ENCODE peak calls at places on chromosomes 16 and 17, in eight cellular contexts. One of them, this sample, is unnamed.

GRCh38 chr17:9256944-9257629 is 235.8 kb downstream of the NTN1 start:
- DNase-seq in dorsolateral prefrontal cortex: no peak
- DNase-seq in uterus: no peak
- DNase-seq in choroid plexus epithelial cell: no peak
- DNase-seq in AG10803: peak
- DNase-seq in A673: no peak
- DNase-seq in left lobe of liver: no peak
- DNase-seq in H9: no peak
- DNase-seq in this sample: peak

GRCh38 chr17:49703557-49704277 is 4.0 kb downstream of the SLC35B1 start:
- DNase-seq in left lobe of liver: peak
- DNase-seq in A673: peak
- DNase-seq in AG10803: peak
- DNase-seq in uterus: no peak
- DNase-seq in H9: peak
- DNase-seq in choroid plexus epithelial cell: peak
- DNase-seq in dorsolateral prefrontal cortex: no peak
- DNase-seq in this sample: peak

GRCh38 chr17:1147664-1148063 is 32.1 kb downstream of the ABR start:
- DNase-seq in A673: peak
- DNase-seq in choroid plexus epithelial cell: peak
- DNase-seq in H9: peak
- DNase-seq in uterus: no peak
- DNase-seq in left lobe of liver: no peak
- DNase-seq in dorsolateral prefrontal cortex: no peak
- DNase-seq in AG10803: peak
- DNase-seq in this sample: peak

GRCh38 chr17:29918922-29919856 is 10.8 kb downstream of the SSH2 start:
- DNase-seq in choroid plexus epithelial cell: peak
- DNase-seq in A673: no peak
- DNase-seq in H9: no peak
- DNase-seq in dorsolateral prefrontal cortex: no peak
- DNase-seq in AG10803: peak
- DNase-seq in left lobe of liver: no peak
- DNase-seq in uterus: no peak
- DNase-seq in this sample: peak

GRCh38 chr17:66451188-66452149 is 149.1 kb downstream of the PRKCA start:
- DNase-seq in choroid plexus epithelial cell: no peak
- DNase-seq in left lobe of liver: peak
- DNase-seq in dorsolateral prefrontal cortex: no peak
- DNase-seq in A673: no peak
- DNase-seq in AG10803: no peak
- DNase-seq in uterus: no peak
- DNase-seq in H9: peak
- DNase-seq in this sample: no peak

GRCh38 chr17:31559647-31560501 is 168.4 kb downstream of the RAB11FIP4 start:
- DNase-seq in uterus: peak
- DNase-seq in choroid plexus epithelial cell: no peak
- DNase-seq in A673: no peak
- DNase-seq in AG10803: no peak
- DNase-seq in dorsolateral prefrontal cortex: no peak
- DNase-seq in left lobe of liver: peak
- DNase-seq in H9: no peak
- DNase-seq in this sample: peak

GRCh38 chr17:29037739-29038465 is 5.0 kb upstream of the PIPOX start:
- DNase-seq in left lobe of liver: no peak
- DNase-seq in A673: no peak
- DNase-seq in choroid plexus epithelial cell: no peak
- DNase-seq in H9: no peak
- DNase-seq in AG10803: no peak
- DNase-seq in uterus: no peak
- DNase-seq in dorsolateral prefrontal cortex: no peak
- DNase-seq in this sample: no peak

GRCh38 chr16:67260426-67261063 is 11.8 kb downstream of the SLC9A5 start:
- DNase-seq in H9: peak
- DNase-seq in uterus: no peak
- DNase-seq in dorsolateral prefrontal cortex: no peak
- DNase-seq in A673: no peak
- DNase-seq in left lobe of liver: no peak
- DNase-seq in AG10803: peak
- DNase-seq in choroid plexus epithelial cell: peak
- DNase-seq in this sample: peak

GRCh38 chr16:66502020-66502913 is 47.7 kb downstream of the TK2 start:
- DNase-seq in dorsolateral prefrontal cortex: no peak
- DNase-seq in choroid plexus epithelial cell: peak
- DNase-seq in H9: no peak
- DNase-seq in uterus: peak
- DNase-seq in AG10803: peak
- DNase-seq in left lobe of liver: peak
- DNase-seq in A673: no peak
- DNase-seq in this sample: peak

GRCh38 chr17:61401280-61402072 is 1.8 kb downstream of the TBX2 start:
- DNase-seq in uterus: no peak
- DNase-seq in H9: peak
- DNase-seq in AG10803: no peak
- DNase-seq in choroid plexus epithelial cell: no peak
- DNase-seq in left lobe of liver: no peak
- DNase-seq in A673: no peak
- DNase-seq in dorsolateral prefrontal cortex: no peak
- DNase-seq in this sample: peak

GRCh38 chr16:28309811-28310311 is 17.5 kb downstream of the SBK1 start:
- DNase-seq in uterus: no peak
- DNase-seq in left lobe of liver: no peak
- DNase-seq in H9: no peak
- DNase-seq in AG10803: no peak
- DNase-seq in dorsolateral prefrontal cortex: no peak
- DNase-seq in A673: peak
- DNase-seq in choroid plexus epithelial cell: no peak
- DNase-seq in this sample: no peak

GRCh38 chr16:67719778-67720144 is 645 bp upstream of the GFOD2 start:
- DNase-seq in H9: no peak
- DNase-seq in uterus: no peak
- DNase-seq in choroid plexus epithelial cell: peak
- DNase-seq in left lobe of liver: peak
- DNase-seq in A673: peak
- DNase-seq in AG10803: peak
- DNase-seq in dorsolateral prefrontal cortex: peak
- DNase-seq in this sample: peak

GRCh38 chr16:57752581-57753447 is 17.2 kb downstream of the KATNB1 start:
- DNase-seq in left lobe of liver: no peak
- DNase-seq in dorsolateral prefrontal cortex: no peak
- DNase-seq in A673: no peak
- DNase-seq in AG10803: no peak
- DNase-seq in H9: no peak
- DNase-seq in choroid plexus epithelial cell: no peak
- DNase-seq in uterus: no peak
- DNase-seq in this sample: no peak

GRCh38 chr17:73824321-73824720 is 180.1 kb upstream of the SDK2 start:
- DNase-seq in uterus: no peak
- DNase-seq in dorsolateral prefrontal cortex: no peak
- DNase-seq in choroid plexus epithelial cell: no peak
- DNase-seq in H9: no peak
- DNase-seq in A673: no peak
- DNase-seq in AG10803: no peak
- DNase-seq in left lobe of liver: no peak
- DNase-seq in this sample: no peak

GRCh38 chr17:8670486-8670885 is 40.0 kb upstream of the MYH10 start:
- DNase-seq in left lobe of liver: no peak
- DNase-seq in H9: no peak
- DNase-seq in AG10803: no peak
- DNase-seq in dorsolateral prefrontal cortex: no peak
- DNase-seq in choroid plexus epithelial cell: no peak
- DNase-seq in uterus: no peak
- DNase-seq in A673: no peak
- DNase-seq in this sample: peak

GRCh38 chr17:41697122-41697962 is 8.7 kb downstream of the EIF1 start:
- DNase-seq in dorsolateral prefrontal cortex: peak
- DNase-seq in choroid plexus epithelial cell: peak
- DNase-seq in A673: no peak
- DNase-seq in left lobe of liver: peak
- DNase-seq in uterus: peak
- DNase-seq in H9: no peak
- DNase-seq in AG10803: peak
- DNase-seq in this sample: peak

GRCh38 chr16:10537946-10538345 is 42.5 kb downstream of the EMP2 start:
- DNase-seq in H9: no peak
- DNase-seq in A673: no peak
- DNase-seq in uterus: no peak
- DNase-seq in AG10803: no peak
- DNase-seq in choroid plexus epithelial cell: no peak
- DNase-seq in left lobe of liver: no peak
- DNase-seq in dorsolateral prefrontal cortex: no peak
- DNase-seq in this sample: no peak

GRCh38 chr16:47565454-47565853 is 104.3 kb downstream of the PHKB start:
- DNase-seq in AG10803: peak
- DNase-seq in left lobe of liver: peak
- DNase-seq in choroid plexus epithelial cell: peak
- DNase-seq in dorsolateral prefrontal cortex: no peak
- DNase-seq in A673: peak
- DNase-seq in uterus: no peak
- DNase-seq in H9: no peak
- DNase-seq in this sample: peak

GRCh38 chr17:80005360-80006338 is 30.0 kb downstream of the TBC1D16 start:
- DNase-seq in choroid plexus epithelial cell: peak
- DNase-seq in A673: peak
- DNase-seq in left lobe of liver: peak
- DNase-seq in AG10803: no peak
- DNase-seq in dorsolateral prefrontal cortex: peak
- DNase-seq in uterus: peak
- DNase-seq in H9: peak
- DNase-seq in this sample: peak

GRCh38 chr17:16313159-16314090 is 39.8 kb downstream of the CENPV start:
- DNase-seq in left lobe of liver: peak
- DNase-seq in dorsolateral prefrontal cortex: no peak
- DNase-seq in choroid plexus epithelial cell: peak
- DNase-seq in H9: no peak
- DNase-seq in AG10803: no peak
- DNase-seq in A673: no peak
- DNase-seq in uterus: no peak
- DNase-seq in this sample: no peak

GRCh38 chr16:4626396-4626795 is 1.8 kb downstream of the MGRN1 start:
- DNase-seq in A673: no peak
- DNase-seq in H9: no peak
- DNase-seq in uterus: no peak
- DNase-seq in AG10803: no peak
- DNase-seq in dorsolateral prefrontal cortex: no peak
- DNase-seq in left lobe of liver: no peak
- DNase-seq in choroid plexus epithelial cell: no peak
- DNase-seq in this sample: no peak

GRCh38 chr16:22240023-22240697 is 34.1 kb downstream of the EEF2K start:
- DNase-seq in AG10803: peak
- DNase-seq in A673: no peak
- DNase-seq in choroid plexus epithelial cell: peak
- DNase-seq in dorsolateral prefrontal cortex: no peak
- DNase-seq in left lobe of liver: no peak
- DNase-seq in uterus: no peak
- DNase-seq in H9: no peak
- DNase-seq in this sample: no peak

GRCh38 chr17:8153550-8153956 is 1.3 kb upstream of the PER1 start:
- DNase-seq in A673: peak
- DNase-seq in AG10803: peak
- DNase-seq in uterus: peak
- DNase-seq in choroid plexus epithelial cell: peak
- DNase-seq in dorsolateral prefrontal cortex: peak
- DNase-seq in left lobe of liver: peak
- DNase-seq in H9: peak
- DNase-seq in this sample: peak

GRCh38 chr17:67469208-67469980 is 92.3 kb downstream of the PITPNC1 start:
- DNase-seq in H9: peak
- DNase-seq in AG10803: no peak
- DNase-seq in uterus: no peak
- DNase-seq in A673: peak
- DNase-seq in dorsolateral prefrontal cortex: no peak
- DNase-seq in choroid plexus epithelial cell: peak
- DNase-seq in left lobe of liver: no peak
- DNase-seq in this sample: no peak

GRCh38 chr17:333626-334396 is 18.8 kb downstream of the RPH3AL start:
- DNase-seq in A673: no peak
- DNase-seq in left lobe of liver: no peak
- DNase-seq in choroid plexus epithelial cell: peak
- DNase-seq in uterus: peak
- DNase-seq in AG10803: no peak
- DNase-seq in H9: peak
- DNase-seq in dorsolateral prefrontal cortex: peak
- DNase-seq in this sample: peak

GRCh38 chr17:53736516-53737274 is 86.0 kb upstream of the KIF2B start:
- DNase-seq in A673: no peak
- DNase-seq in AG10803: no peak
- DNase-seq in choroid plexus epithelial cell: no peak
- DNase-seq in H9: no peak
- DNase-seq in dorsolateral prefrontal cortex: no peak
- DNase-seq in uterus: no peak
- DNase-seq in left lobe of liver: no peak
- DNase-seq in this sample: no peak

GRCh38 chr16:19005561-19006445 is 22.1 kb downstream of the TMC7 start:
- DNase-seq in dorsolateral prefrontal cortex: peak
- DNase-seq in A673: peak
- DNase-seq in choroid plexus epithelial cell: no peak
- DNase-seq in left lobe of liver: no peak
- DNase-seq in H9: peak
- DNase-seq in AG10803: peak
- DNase-seq in uterus: no peak
- DNase-seq in this sample: no peak

GRCh38 chr17:40556884-40557414 is 8.3 kb downstream of the CCR7 start:
- DNase-seq in dorsolateral prefrontal cortex: peak
- DNase-seq in left lobe of liver: peak
- DNase-seq in A673: no peak
- DNase-seq in uterus: peak
- DNase-seq in H9: peak
- DNase-seq in AG10803: no peak
- DNase-seq in choroid plexus epithelial cell: peak
- DNase-seq in this sample: peak

This sample was measured in mesenchymal stem cell.